ENCODE peak calls at places on chromosomes 4 and X, in nine cellular contexts. One of them, this sample, is unnamed. For H3K4me1, the result is how much of the 10 kb centered on the place peaks cover.

GRCh38 chrX:13226214-13226613 is 93.6 kb downstream of the ATXN3L start:
- DNase-seq in left lung: no peak
- DNase-seq in cardiac muscle cell: no peak
- DNase-seq in heart left ventricle: no peak
- DNase-seq in lower lobe of right lung: no peak
- DNase-seq in aorta: no peak
- DNase-seq in A549: no peak
- DNase-seq in adrenal gland: no peak
- DNase-seq in HAP-1: no peak
- DNase-seq in this sample: no peak

GRCh38 chr4:55071951-55072350 is 53.4 kb downstream of the KDR start:
- DNase-seq in cardiac muscle cell: no peak
- DNase-seq in HAP-1: no peak
- DNase-seq in adrenal gland: no peak
- DNase-seq in lower lobe of right lung: no peak
- DNase-seq in aorta: no peak
- DNase-seq in A549: no peak
- DNase-seq in left lung: no peak
- DNase-seq in heart left ventricle: no peak
- DNase-seq in this sample: no peak

GRCh38 chr4:186169333-186169941 is 21.9 kb upstream of the CYP4V2 start:
- DNase-seq in heart left ventricle: no peak
- DNase-seq in HAP-1: no peak
- DNase-seq in aorta: no peak
- DNase-seq in left lung: no peak
- DNase-seq in A549: no peak
- DNase-seq in lower lobe of right lung: no peak
- DNase-seq in cardiac muscle cell: no peak
- DNase-seq in adrenal gland: no peak
- DNase-seq in this sample: no peak

GRCh38 chrX:148501121-148502066 is 977 bp downstream of the AFF2 start:
- DNase-seq in lower lobe of right lung: peak
- DNase-seq in adrenal gland: no peak
- DNase-seq in cardiac muscle cell: no peak
- DNase-seq in HAP-1: peak
- DNase-seq in A549: no peak
- DNase-seq in left lung: peak
- DNase-seq in aorta: peak
- DNase-seq in heart left ventricle: peak
- DNase-seq in this sample: no peak

GRCh38 chrX:66638591-66639500 is at the start of gene EDA2R:
- DNase-seq in lower lobe of right lung: peak
- DNase-seq in HAP-1: no peak
- DNase-seq in heart left ventricle: peak
- DNase-seq in A549: peak
- DNase-seq in cardiac muscle cell: peak
- DNase-seq in aorta: peak
- DNase-seq in left lung: peak
- DNase-seq in adrenal gland: peak
- DNase-seq in this sample: peak

GRCh38 chrX:142186103-142186502 is 19.0 kb downstream of the MAGEC2 start:
- DNase-seq in aorta: no peak
- DNase-seq in A549: no peak
- DNase-seq in heart left ventricle: no peak
- DNase-seq in left lung: no peak
- DNase-seq in adrenal gland: no peak
- DNase-seq in lower lobe of right lung: no peak
- DNase-seq in HAP-1: no peak
- DNase-seq in cardiac muscle cell: no peak
- DNase-seq in this sample: no peak

GRCh38 chrX:13734278-13735172 is at the start of the genes OFD1 and TRAPPC2:
- DNase-seq in A549: peak
- DNase-seq in aorta: peak
- DNase-seq in HAP-1: peak
- DNase-seq in lower lobe of right lung: peak
- DNase-seq in adrenal gland: peak
- DNase-seq in heart left ventricle: peak
- DNase-seq in left lung: peak
- DNase-seq in cardiac muscle cell: peak
- DNase-seq in this sample: peak

GRCh38 chr4:102281171-102281842 is 64.0 kb downstream of the SLC39A8 start:
- DNase-seq in left lung: no peak
- DNase-seq in heart left ventricle: no peak
- DNase-seq in cardiac muscle cell: no peak
- DNase-seq in adrenal gland: no peak
- DNase-seq in A549: no peak
- DNase-seq in lower lobe of right lung: no peak
- DNase-seq in aorta: no peak
- DNase-seq in HAP-1: no peak
- DNase-seq in this sample: no peak

DNA sequence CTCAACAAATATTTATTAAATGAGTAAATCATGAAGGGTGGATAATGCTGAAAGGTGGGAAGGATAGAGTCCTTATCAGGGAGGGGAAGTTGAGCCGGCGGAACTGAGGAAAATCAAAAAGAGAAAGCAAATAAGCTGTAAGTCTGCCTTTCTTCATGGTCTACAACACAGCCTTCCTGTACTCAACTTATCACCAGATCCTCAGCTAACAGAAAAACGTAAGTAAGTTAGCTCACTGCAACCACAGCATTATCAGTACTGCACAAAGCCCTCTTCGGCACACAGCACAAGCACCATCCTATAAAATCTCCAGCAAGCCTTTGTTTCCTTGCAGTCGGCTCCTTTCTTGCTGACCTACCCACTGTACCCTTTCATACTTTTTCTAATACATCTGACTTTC is 70.3 kb downstream of the CRMP1 start:
- DNase-seq in A549: no peak
- DNase-seq in left lung: no peak
- DNase-seq in HAP-1: no peak
- DNase-seq in aorta: no peak
- DNase-seq in heart left ventricle: no peak
- DNase-seq in cardiac muscle cell: no peak
- DNase-seq in adrenal gland: no peak
- DNase-seq in lower lobe of right lung: no peak
- DNase-seq in this sample: no peak
- H3K4me1 ChIP-seq in A549: under half
- H3K4me1 ChIP-seq in left lung: under half
- H3K4me1 ChIP-seq in HAP-1: under half
- H3K4me1 ChIP-seq in aorta: under half
- H3K4me1 ChIP-seq in heart left ventricle: under half
- H3K4me1 ChIP-seq in cardiac muscle cell: under half
- H3K4me1 ChIP-seq in adrenal gland: under half
- H3K4me1 ChIP-seq in lower lobe of right lung: under half
- H3K4me1 ChIP-seq in this sample: under half

GRCh38 chrX:16664059-16664458 is 14.1 kb downstream of the S100G start:
- DNase-seq in A549: no peak
- DNase-seq in HAP-1: no peak
- DNase-seq in aorta: no peak
- DNase-seq in heart left ventricle: no peak
- DNase-seq in cardiac muscle cell: no peak
- DNase-seq in adrenal gland: no peak
- DNase-seq in left lung: no peak
- DNase-seq in lower lobe of right lung: no peak
- DNase-seq in this sample: no peak

GRCh38 chrX:16661495-16661894 is 11.5 kb downstream of the S100G start:
- DNase-seq in left lung: no peak
- DNase-seq in heart left ventricle: no peak
- DNase-seq in cardiac muscle cell: no peak
- DNase-seq in HAP-1: no peak
- DNase-seq in A549: no peak
- DNase-seq in aorta: no peak
- DNase-seq in lower lobe of right lung: no peak
- DNase-seq in adrenal gland: no peak
- DNase-seq in this sample: no peak

GRCh38 chrX:16664626-16665025 is 14.7 kb downstream of the S100G start:
- DNase-seq in aorta: no peak
- DNase-seq in cardiac muscle cell: no peak
- DNase-seq in A549: no peak
- DNase-seq in left lung: no peak
- DNase-seq in adrenal gland: no peak
- DNase-seq in heart left ventricle: no peak
- DNase-seq in lower lobe of right lung: no peak
- DNase-seq in HAP-1: no peak
- DNase-seq in this sample: no peak

GRCh38 chrX:16665089-16665488 is 15.1 kb downstream of the S100G start:
- DNase-seq in adrenal gland: no peak
- DNase-seq in HAP-1: no peak
- DNase-seq in left lung: no peak
- DNase-seq in A549: no peak
- DNase-seq in heart left ventricle: no peak
- DNase-seq in aorta: no peak
- DNase-seq in lower lobe of right lung: no peak
- DNase-seq in cardiac muscle cell: peak
- DNase-seq in this sample: no peak

GRCh38 chrX:16662402-16662801 is 12.4 kb downstream of the S100G start:
- DNase-seq in lower lobe of right lung: no peak
- DNase-seq in left lung: no peak
- DNase-seq in aorta: no peak
- DNase-seq in A549: no peak
- DNase-seq in cardiac muscle cell: no peak
- DNase-seq in HAP-1: no peak
- DNase-seq in heart left ventricle: no peak
- DNase-seq in adrenal gland: no peak
- DNase-seq in this sample: no peak
- H3K4me1 ChIP-seq in lower lobe of right lung: under half
- H3K4me1 ChIP-seq in left lung: under half
- H3K4me1 ChIP-seq in aorta: under half
- H3K4me1 ChIP-seq in A549: under half
- H3K4me1 ChIP-seq in cardiac muscle cell: under half
- H3K4me1 ChIP-seq in HAP-1: under half
- H3K4me1 ChIP-seq in heart left ventricle: under half
- H3K4me1 ChIP-seq in adrenal gland: under half
- H3K4me1 ChIP-seq in this sample: under half

DNA sequence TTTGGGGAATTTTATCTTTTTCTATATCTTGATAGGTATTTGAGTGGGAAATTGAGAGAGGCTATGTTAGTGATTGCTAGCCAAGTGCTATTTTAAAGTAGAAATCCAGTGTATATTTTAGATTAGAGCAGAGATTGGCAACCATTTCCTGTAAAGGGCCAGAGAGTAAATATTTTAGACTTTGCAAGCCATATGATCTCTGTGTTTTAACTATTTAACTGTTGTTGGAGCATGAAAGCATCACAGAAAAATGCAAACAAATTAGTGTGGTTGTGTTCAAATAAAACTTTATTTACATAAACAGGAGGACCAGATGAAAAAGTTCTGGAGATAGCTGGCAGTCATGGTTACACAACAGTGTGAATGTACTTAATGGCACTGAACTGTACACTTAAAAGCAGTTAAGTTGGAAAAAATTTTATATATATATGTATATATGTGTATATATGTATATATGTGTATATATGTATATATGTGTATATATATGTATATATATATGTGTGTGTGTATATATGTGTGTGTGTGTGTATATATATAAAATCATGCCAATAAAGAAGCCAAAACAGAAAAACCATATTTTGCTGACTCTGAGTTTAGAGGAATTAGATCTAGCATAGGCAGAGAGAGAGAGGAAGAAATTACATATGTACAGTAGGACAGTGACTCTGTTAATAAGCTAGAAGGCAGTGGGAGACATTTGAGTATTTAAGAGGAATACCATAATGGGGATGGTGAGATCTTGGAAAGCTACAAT is 83.4 kb downstream of the TMEM164 start:
- DNase-seq in adrenal gland: no peak
- DNase-seq in heart left ventricle: no peak
- DNase-seq in HAP-1: no peak
- DNase-seq in cardiac muscle cell: no peak
- DNase-seq in aorta: no peak
- DNase-seq in A549: peak
- DNase-seq in lower lobe of right lung: no peak
- DNase-seq in left lung: no peak
- DNase-seq in this sample: no peak
- H3K4me1 ChIP-seq in adrenal gland: under half
- H3K4me1 ChIP-seq in heart left ventricle: under half
- H3K4me1 ChIP-seq in HAP-1: under half
- H3K4me1 ChIP-seq in cardiac muscle cell: under half
- H3K4me1 ChIP-seq in aorta: under half
- H3K4me1 ChIP-seq in A549: half or more
- H3K4me1 ChIP-seq in lower lobe of right lung: under half
- H3K4me1 ChIP-seq in left lung: half or more
- H3K4me1 ChIP-seq in this sample: under half

DNA sequence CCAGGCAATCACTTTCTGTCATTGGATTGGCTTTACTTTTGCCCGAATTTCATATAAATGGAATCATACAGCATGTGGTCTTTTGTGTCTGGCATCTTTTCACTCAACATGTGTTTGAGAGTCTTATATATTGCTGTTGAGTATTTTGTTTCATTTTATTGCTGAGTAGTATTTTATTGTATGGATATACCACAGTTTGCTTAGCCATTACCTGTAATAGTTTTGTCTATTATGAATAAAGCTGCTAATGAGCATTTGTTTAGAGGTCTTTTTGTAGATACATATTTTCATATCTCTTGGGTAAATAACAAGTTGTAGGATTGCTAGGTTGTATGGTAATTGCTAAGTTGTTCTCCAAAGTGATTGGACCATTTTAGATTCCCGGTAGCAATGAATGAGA is 105.7 kb downstream of the WWC2 start:
- DNase-seq in left lung: no peak
- DNase-seq in cardiac muscle cell: no peak
- DNase-seq in lower lobe of right lung: no peak
- DNase-seq in heart left ventricle: no peak
- DNase-seq in A549: no peak
- DNase-seq in adrenal gland: no peak
- DNase-seq in HAP-1: no peak
- DNase-seq in aorta: no peak
- DNase-seq in this sample: no peak
- H3K4me1 ChIP-seq in left lung: under half
- H3K4me1 ChIP-seq in cardiac muscle cell: under half
- H3K4me1 ChIP-seq in lower lobe of right lung: under half
- H3K4me1 ChIP-seq in heart left ventricle: under half
- H3K4me1 ChIP-seq in A549: under half
- H3K4me1 ChIP-seq in adrenal gland: under half
- H3K4me1 ChIP-seq in HAP-1: under half
- H3K4me1 ChIP-seq in aorta: under half
- H3K4me1 ChIP-seq in this sample: under half

GRCh38 chr4:40193578-40193977 is 3.3 kb upstream of the RHOH start:
- DNase-seq in lower lobe of right lung: no peak
- DNase-seq in cardiac muscle cell: no peak
- DNase-seq in HAP-1: no peak
- DNase-seq in adrenal gland: no peak
- DNase-seq in A549: no peak
- DNase-seq in aorta: no peak
- DNase-seq in left lung: no peak
- DNase-seq in heart left ventricle: no peak
- DNase-seq in this sample: no peak
- H3K4me1 ChIP-seq in lower lobe of right lung: under half
- H3K4me1 ChIP-seq in cardiac muscle cell: under half
- H3K4me1 ChIP-seq in HAP-1: under half
- H3K4me1 ChIP-seq in adrenal gland: under half
- H3K4me1 ChIP-seq in A549: half or more
- H3K4me1 ChIP-seq in aorta: under half
- H3K4me1 ChIP-seq in left lung: under half
- H3K4me1 ChIP-seq in heart left ventricle: under half
- H3K4me1 ChIP-seq in this sample: under half

GRCh38 chr4:13430834-13431568 is 53.1 kb downstream of the RAB28 start:
- DNase-seq in heart left ventricle: no peak
- DNase-seq in HAP-1: no peak
- DNase-seq in lower lobe of right lung: no peak
- DNase-seq in A549: no peak
- DNase-seq in adrenal gland: no peak
- DNase-seq in aorta: no peak
- DNase-seq in left lung: no peak
- DNase-seq in cardiac muscle cell: no peak
- DNase-seq in this sample: peak
- H3K4me1 ChIP-seq in heart left ventricle: under half
- H3K4me1 ChIP-seq in HAP-1: under half
- H3K4me1 ChIP-seq in lower lobe of right lung: under half
- H3K4me1 ChIP-seq in A549: under half
- H3K4me1 ChIP-seq in adrenal gland: under half
- H3K4me1 ChIP-seq in aorta: under half
- H3K4me1 ChIP-seq in left lung: under half
- H3K4me1 ChIP-seq in cardiac muscle cell: under half
- H3K4me1 ChIP-seq in this sample: under half

GRCh38 chr4:184439386-184439785 is 35.0 kb downstream of the IRF2 start:
- DNase-seq in HAP-1: no peak
- DNase-seq in aorta: no peak
- DNase-seq in adrenal gland: no peak
- DNase-seq in left lung: no peak
- DNase-seq in lower lobe of right lung: no peak
- DNase-seq in cardiac muscle cell: no peak
- DNase-seq in heart left ventricle: no peak
- DNase-seq in A549: no peak
- DNase-seq in this sample: no peak
- H3K4me1 ChIP-seq in HAP-1: under half
- H3K4me1 ChIP-seq in aorta: under half
- H3K4me1 ChIP-seq in adrenal gland: half or more
- H3K4me1 ChIP-seq in left lung: half or more
- H3K4me1 ChIP-seq in lower lobe of right lung: half or more
- H3K4me1 ChIP-seq in cardiac muscle cell: under half
- H3K4me1 ChIP-seq in heart left ventricle: half or more
- H3K4me1 ChIP-seq in A549: under half
- H3K4me1 ChIP-seq in this sample: under half